ENCODE peak calls at places on chromosomes 11 and 22, in seven cellular contexts. I is left ventricle myocardium inferior, B is MM.1S, Q is neural progenitor cell, M is tibial artery, P is stomach, K is IMR-90. E is an unnamed sample.

GRCh38 chr22:49244466-49245420 is 582.9 kb downstream of the BRD1 start:
- DNase-seq in I (no peak), B (no peak), Q (no peak), M (peak; percentile 11), P (no peak), K (no peak), E (no peak)

GRCh38 chr11:17475666-17476316 is 854 bp downstream of the ABCC8 start:
- DNase-seq in I (no peak), B (no peak), Q (peak; percentile 70), M (no peak), P (no peak), K (no peak), E (peak; percentile 11)

GRCh38 chr11:71325418-71326327 is 73.3 kb upstream of the SHANK2 start:
- DNase-seq in I (no peak), B (no peak), Q (no peak), M (no peak), P (no peak), K (no peak), E (no peak)

GRCh38 chr11:133078591-133079179 is 453.6 kb downstream of the OPCML start:
- DNase-seq in I (no peak), B (peak; percentile 61), Q (peak; percentile 78), M (no peak), P (peak; percentile 60), K (peak; percentile 20), E (peak; percentile 50)

GRCh38 chr22:25759825-25760231 is 17.8 kb downstream of the MYO18B start:
- DNase-seq in I (no peak), B (no peak), Q (no peak), M (peak; percentile 26), P (no peak), K (peak; percentile 90), E (no peak)

GRCh38 chr11:74815966-74816365 is 67.3 kb downstream of the RNF169 start:
- DNase-seq in I (no peak), B (no peak), Q (peak; percentile 4), M (no peak), P (no peak), K (no peak), E (no peak)

GRCh38 chr11:19673924-19674390 is 38.7 kb upstream of the NAV2 start:
- DNase-seq in I (peak; percentile 83), B (no peak), Q (peak; percentile 77), M (peak; percentile 91), P (no peak), K (no peak), E (peak; percentile 97)

GRCh38 chr11:62545437-62546243 is 966 bp downstream of the AHNAK start:
- DNase-seq in I (peak; percentile 95), B (no peak), Q (peak; percentile 87), M (peak; percentile 95), P (peak; percentile 89), K (peak; percentile 93), E (peak; percentile 93)

GRCh38 chr11:71391786-71392185 is 56.4 kb downstream of the DHCR7 start:
- DNase-seq in I (no peak), B (no peak), Q (no peak), M (no peak), P (no peak), K (no peak), E (no peak)

GRCh38 chr11:123054301-123055065 is 7.5 kb downstream of the HSPA8 start:
- DNase-seq in I (no peak), B (peak; percentile 77), Q (peak; percentile 93), M (no peak), P (no peak), K (peak; percentile 73), E (no peak)

GRCh38 chr11:19506803-19507466 is 205.7 kb upstream of the NAV2 start:
- DNase-seq in I (no peak), B (no peak), Q (no peak), M (no peak), P (no peak), K (no peak), E (no peak)

GRCh38 chr11:45154276-45154675 is 7.8 kb downstream of the PRDM11 start:
- DNase-seq in I (no peak), B (no peak), Q (no peak), M (no peak), P (peak; percentile 15), K (no peak), E (no peak)

GRCh38 chr22:20551805-20552449 is 44.5 kb downstream of the MED15 start:
- DNase-seq in I (no peak), B (no peak), Q (no peak), M (peak; percentile 59), P (no peak), K (no peak), E (no peak)

GRCh38 chr11:15938983-15939382 is 417.4 kb downstream of the SOX6 start:
- DNase-seq in I (no peak), B (no peak), Q (no peak), M (no peak), P (no peak), K (no peak), E (no peak)

GRCh38 chr11:15936011-15936410 is 420.3 kb downstream of the SOX6 start:
- DNase-seq in I (no peak), B (no peak), Q (no peak), M (no peak), P (no peak), K (no peak), E (no peak)

GRCh38 chr11:15938362-15938725 is 418.0 kb downstream of the SOX6 start:
- DNase-seq in I (no peak), B (no peak), Q (no peak), M (no peak), P (no peak), K (no peak), E (no peak)

GRCh38 chr11:15935370-15935769 is 421.0 kb downstream of the SOX6 start:
- DNase-seq in I (no peak), B (no peak), Q (no peak), M (no peak), P (no peak), K (no peak), E (no peak)

DNA sequence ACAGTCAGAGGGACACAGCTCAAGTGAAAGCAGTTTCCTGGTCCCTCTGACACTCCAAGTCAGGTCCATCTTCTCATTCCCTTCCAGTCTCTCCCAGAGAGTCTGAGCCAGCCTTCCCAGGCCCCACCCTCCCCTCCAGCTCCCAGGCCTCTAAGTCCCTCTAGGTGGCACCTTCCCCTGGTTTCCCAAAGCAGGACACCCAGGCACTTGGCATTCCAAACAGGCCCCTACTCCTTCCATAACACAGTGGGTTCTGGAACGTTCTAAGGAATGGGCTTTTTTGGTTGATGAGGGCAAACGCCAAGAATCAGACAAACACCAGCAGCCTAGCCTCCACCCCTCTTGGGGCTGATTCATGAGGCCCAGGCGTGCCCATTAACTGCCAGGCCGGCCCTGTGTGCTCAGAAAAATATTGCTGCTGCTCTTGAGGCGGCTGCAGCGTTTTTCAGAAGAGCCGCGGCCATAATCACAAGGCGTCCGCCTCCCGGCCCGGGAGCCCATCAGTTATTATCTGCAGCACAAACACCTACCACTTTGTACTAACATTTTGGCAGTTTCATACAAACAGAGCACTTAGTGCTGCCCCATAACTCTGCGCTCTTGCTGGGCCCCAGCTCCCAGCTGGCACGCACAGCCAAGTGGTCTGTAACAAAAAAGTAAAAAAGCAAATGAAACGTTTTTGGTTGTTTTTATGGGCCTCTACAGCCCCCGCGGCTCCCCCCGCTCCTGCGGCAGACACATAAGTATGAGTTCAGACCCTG is 418.6 kb downstream of the SOX6 start:
- DNase-seq in I (no peak), B (no peak), Q (no peak), M (no peak), P (no peak), K (peak; percentile 32), E (no peak)
- TF ChIP-seq CTCF in I (no peak), B (no peak), Q (no peak), M (no peak), P (no peak), K (peak; percentile 7), E (no peak)

GRCh38 chr22:45784357-45785277 is 113.0 kb downstream of the ATXN10 start:
- DNase-seq in I (peak; percentile 19), B (peak; percentile 74), Q (peak; percentile 29), M (no peak), P (no peak), K (no peak), E (peak; percentile 3)

GRCh38 chr22:45783690-45784089 is 112.1 kb downstream of the ATXN10 start:
- DNase-seq in I (no peak), B (no peak), Q (no peak), M (no peak), P (no peak), K (no peak), E (no peak)

GRCh38 chr22:45785458-45785857 is 113.8 kb downstream of the ATXN10 start:
- DNase-seq in I (no peak), B (peak; percentile 40), Q (no peak), M (no peak), P (no peak), K (peak; percentile 44), E (no peak)

GRCh38 chr22:45788530-45788929 is 116.9 kb downstream of the ATXN10 start:
- DNase-seq in I (no peak), B (no peak), Q (no peak), M (no peak), P (no peak), K (no peak), E (no peak)

GRCh38 chr22:45787770-45788169 is 116.1 kb downstream of the ATXN10 start:
- DNase-seq in I (no peak), B (no peak), Q (no peak), M (no peak), P (no peak), K (peak; percentile 42), E (no peak)
- H3K4me1 ChIP-seq in I (peaks cover 39% of the 10 kb centered on the region), B (peaks cover 33% of the 10 kb centered on the region), Q (peaks cover 15% of the 10 kb centered on the region), M (no peaks in the 10 kb centered on the region), P (peaks cover 5% of the 10 kb centered on the region), K (peaks cover 27% of the 10 kb centered on the region), E (peaks cover 10% of the 10 kb centered on the region)

GRCh38 chr11:124796312-124796711 is 3.9 kb downstream of the MSANTD2 start:
- DNase-seq in I (no peak), B (no peak), Q (no peak), M (no peak), P (no peak), K (no peak), E (no peak)

GRCh38 chr11:124798991-124799383 is 1.2 kb downstream of the MSANTD2 start:
- DNase-seq in I (no peak), B (peak; percentile 42), Q (no peak), M (no peak), P (no peak), K (peak; percentile 77), E (peak; percentile 56)

GRCh38 chr11:124788521-124788920 is 11.7 kb downstream of the MSANTD2 start:
- DNase-seq in I (no peak), B (no peak), Q (no peak), M (no peak), P (no peak), K (peak; percentile 26), E (no peak)

GRCh38 chr11:124791626-124792341 is 8.4 kb downstream of the MSANTD2 start:
- DNase-seq in I (no peak), B (peak; percentile 44), Q (no peak), M (no peak), P (no peak), K (peak; percentile 44), E (no peak)

GRCh38 chr11:124793466-124794278 is 6.5 kb downstream of the MSANTD2 start:
- DNase-seq in I (no peak), B (peak; percentile 78), Q (peak; percentile 74), M (no peak), P (no peak), K (peak; percentile 40), E (peak; percentile 44)
- TF ChIP-seq CTCF in I (peak; percentile 71), B (peak; percentile 61), Q (peak; percentile 78), M (peak; percentile 66), P (no peak), K (peak; percentile 65), E (peak; percentile 40)

DNA sequence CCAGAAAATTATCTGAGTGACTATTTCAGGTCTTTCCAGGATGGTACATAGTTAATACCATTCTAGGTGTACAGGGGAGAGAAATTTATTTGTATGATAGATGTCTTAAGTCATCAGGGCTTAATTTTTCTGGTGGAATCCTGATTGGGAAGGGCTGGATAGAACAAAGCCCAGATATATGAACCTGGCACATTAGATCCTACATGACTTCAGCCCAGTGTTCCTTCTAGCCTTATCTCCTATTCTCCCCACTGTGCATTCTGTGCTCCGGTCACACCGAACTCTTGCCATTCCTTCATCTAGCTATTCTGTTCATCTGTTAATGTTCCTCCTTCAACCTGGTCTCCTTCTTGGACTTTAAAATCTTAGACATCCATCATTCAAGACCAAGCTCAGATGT is 69.0 kb upstream of the EED start:
- DNase-seq in I (no peak), B (no peak), Q (no peak), M (no peak), P (no peak), K (no peak), E (no peak)
- H3K4me1 ChIP-seq in I (peaks cover 77% of the 10 kb centered on the region), B (no peaks in the 10 kb centered on the region), Q (no peaks in the 10 kb centered on the region), M (peaks cover 21% of the 10 kb centered on the region), P (peaks cover 13% of the 10 kb centered on the region), K (peaks cover 22% of the 10 kb centered on the region), E (no peaks in the 10 kb centered on the region)

E was measured in thyroid gland.